ENCODE peak calls at places on chromosomes 3 and 15, in five cellular contexts. H is iPS DF 6.9, X is AG09309, D is SJSA1, B is caudate nucleus. E is an unnamed sample.

GRCh38 chr3:171306631-171307030 is 153.6 kb downstream of the TNIK start:
- DNase-seq in H (no peak), X (peak; percentile 89), D (peak; percentile 80), B (peak; percentile 9), E (no peak)

GRCh38 chr3:177528306-177529070 is 331.2 kb upstream of the TBL1XR1 start:
- DNase-seq in H (no peak), X (no peak), D (no peak), B (no peak), E (no peak)

GRCh38 chr3:4898454-4899313 is 80.6 kb upstream of the BHLHE40 start:
- DNase-seq in H (no peak), X (no peak), D (no peak), B (no peak), E (no peak)

GRCh38 chr15:79897380-79897678 is 515 bp upstream of the MTHFS start:
- DNase-seq in H (no peak), X (no peak), D (no peak), B (no peak), E (no peak)

GRCh38 chr3:191235331-191236314 is 36.6 kb downstream of the OSTN start:
- DNase-seq in H (no peak), X (no peak), D (no peak), B (no peak), E (no peak)

GRCh38 chr3:42264399-42265058 is 1.5 kb downstream of the CCK start:
- DNase-seq in H (peak; percentile 18), X (no peak), D (peak; percentile 28), B (no peak), E (no peak)

GRCh38 chr15:100457201-100457600 is 71.5 kb downstream of the CERS3 start:
- DNase-seq in H (no peak), X (no peak), D (no peak), B (no peak), E (peak; percentile 5)

GRCh38 chr3:188294823-188295487 is 141.0 kb downstream of the LPP start:
- DNase-seq in H (no peak), X (peak; percentile 80), D (peak; percentile 69), B (no peak), E (no peak)

GRCh38 chr3:129623447-129624118 is 17.1 kb upstream of the PLXND1 start:
- DNase-seq in H (no peak), X (no peak), D (peak; percentile 39), B (no peak), E (no peak)

GRCh38 chr15:96358006-96358794 is 27.7 kb downstream of the NR2F2 start:
- DNase-seq in H (no peak), X (no peak), D (no peak), B (no peak), E (no peak)

GRCh38 chr15:52054381-52054780 is 35.4 kb downstream of the MAPK6 start:
- DNase-seq in H (no peak), X (no peak), D (no peak), B (no peak), E (no peak)

GRCh38 chr3:186746008-186746407 is 28.8 kb downstream of the KNG1 start:
- DNase-seq in H (peak; percentile 79), X (no peak), D (peak; percentile 72), B (no peak), E (peak; percentile 86)

GRCh38 chr3:32973982-32974381 is 22.5 kb downstream of the CCR4 start:
- DNase-seq in H (no peak), X (no peak), D (no peak), B (no peak), E (no peak)

E was measured in HL-60.